ENCODE peak calls at places on chromosome 1, in nine cellular contexts. L, C, Z, Q, V, X, R, G and S are unnamed samples.
A peak's percentile ranks its signal among the peaks of the same experiment; 100 is the strongest.

GRCh38 chr1:29672955-29673507 is 436.7 kb downstream of the PTPRU start:
- DNase-seq in L (no peak), C (no peak), Z (no peak), Q (no peak), V (no peak), X (no peak), R (no peak), G (no peak), S (no peak)

GRCh38 chr1:171990371-171990770 is 149.1 kb downstream of the DNM3 start:
- DNase-seq in L (no peak), C (no peak), Z (no peak), Q (no peak), V (no peak), X (no peak), R (no peak), G (no peak), S (no peak)

GRCh38 chr1:227748496-227749182 is 13.4 kb downstream of the SNAP47 start:
- DNase-seq in L (no peak), C (no peak), Z (no peak), Q (peak; percentile 56), V (no peak), X (no peak), R (no peak), G (no peak), S (peak; percentile 91)

GRCh38 chr1:207808911-207809555 is 57.2 kb downstream of the CD46 start:
- DNase-seq in L (no peak), C (no peak), Z (no peak), Q (peak; percentile 14), V (no peak), X (no peak), R (no peak), G (no peak), S (no peak)

GRCh38 chr1:226912587-226913176 is 27.4 kb upstream of the COQ8A start:
- DNase-seq in L (no peak), C (peak; percentile 29), Z (no peak), Q (peak; percentile 57), V (peak; percentile 55), X (peak; percentile 74), R (peak; percentile 62), G (peak; percentile 56), S (peak; percentile 80)

GRCh38 chr1:59367269-59368006 is 70.5 kb downstream of the FGGY start:
- DNase-seq in L (peak; percentile 92), C (no peak), Z (peak; percentile 91), Q (no peak), V (peak; percentile 97), X (no peak), R (no peak), G (no peak), S (peak; percentile 87)

GRCh38 chr1:62437273-62437945 is 560 bp downstream of the USP1 start:
- DNase-seq in L (no peak), C (peak; percentile 39), Z (peak; percentile 86), Q (no peak), V (peak; percentile 24), X (peak; percentile 74), R (peak; percentile 33), G (no peak), S (peak; percentile 81)

GRCh38 chr1:203426870-203427269 is 48.7 kb upstream of the PRELP start:
- DNase-seq in L (no peak), C (no peak), Z (no peak), Q (no peak), V (no peak), X (no peak), R (no peak), G (no peak), S (no peak)

GRCh38 chr1:5947978-5948680 is 44.1 kb downstream of the NPHP4 start:
- DNase-seq in L (no peak), C (no peak), Z (no peak), Q (no peak), V (peak; percentile 18), X (peak; percentile 37), R (no peak), G (no peak), S (no peak)

GRCh38 chr1:160006312-160006940 is 25.4 kb downstream of the PIGM start:
- DNase-seq in L (peak; percentile 66), C (peak; percentile 88), Z (peak; percentile 88), Q (peak; percentile 84), V (peak; percentile 75), X (peak; percentile 79), R (peak; percentile 70), G (peak; percentile 60), S (peak; percentile 76)

GRCh38 chr1:47805826-47806450 is 191.2 kb downstream of the TRABD2B start:
- DNase-seq in L (no peak), C (no peak), Z (no peak), Q (no peak), V (no peak), X (no peak), R (no peak), G (no peak), S (no peak)